ENCODE peak calls at places on chromosomes 1 and 21, in seven cellular contexts. B is esophagus squamous epithelium, T is HCT116, P is sigmoid colon, O is stomach, K is body of pancreas, Q is IMR-90. D is an unnamed sample.

GRCh38 chr1:205354259-205354904 is 2.3 kb downstream of the KLHDC8A start:
- DNase-seq in B (no peak), T (peak), P (peak), O (peak), K (peak), Q (peak), D (peak)

GRCh38 chr1:51693420-51694144 is 76.7 kb downstream of the OSBPL9 start:
- DNase-seq in B (no peak), T (no peak), P (no peak), O (no peak), K (no peak), Q (peak), D (no peak)

GRCh38 chr1:207755846-207756692 is 4.2 kb downstream of the CD46 start:
- DNase-seq in B (no peak), T (no peak), P (no peak), O (no peak), K (no peak), Q (no peak), D (no peak)

GRCh38 chr1:190277116-190277515 is 200.5 kb downstream of the BRINP3 start:
- DNase-seq in B (no peak), T (no peak), P (no peak), O (no peak), K (no peak), Q (no peak), D (no peak)

GRCh38 chr1:34781071-34781843 is at the start of gene GJB3:
- DNase-seq in B (no peak), T (no peak), P (peak), O (no peak), K (no peak), Q (no peak), D (no peak)

GRCh38 chr1:223811634-223812101 is 34.1 kb downstream of the TP53BP2 start:
- DNase-seq in B (no peak), T (peak), P (no peak), O (no peak), K (no peak), Q (peak), D (no peak)

GRCh38 chr21:37532868-37533780 is 166.6 kb downstream of the DYRK1A start:
- DNase-seq in B (no peak), T (peak), P (no peak), O (peak), K (peak), Q (peak), D (no peak)

GRCh38 chr1:225767591-225768540 is 9.8 kb upstream of the SRP9 start:
- DNase-seq in B (no peak), T (no peak), P (peak), O (peak), K (peak), Q (peak), D (peak)

GRCh38 chr1:184805667-184806295 is 51.1 kb upstream of the EDEM3 start:
- DNase-seq in B (peak), T (peak), P (peak), O (peak), K (peak), Q (peak), D (peak)

GRCh38 chr1:241990040-241990439 is 8.9 kb downstream of the MAP1LC3C start:
- DNase-seq in B (no peak), T (peak), P (peak), O (peak), K (peak), Q (peak), D (peak)

GRCh38 chr1:11948822-11949458 is 14.4 kb downstream of the PLOD1 start:
- DNase-seq in B (no peak), T (no peak), P (no peak), O (no peak), K (no peak), Q (peak), D (no peak)

GRCh38 chr1:1161683-1162079 is 12.0 kb upstream of the TTLL10 start:
- DNase-seq in B (no peak), T (no peak), P (no peak), O (no peak), K (no peak), Q (no peak), D (no peak)

GRCh38 chr1:175530167-175530566 is 213.2 kb downstream of the TNR start:
- DNase-seq in B (no peak), T (no peak), P (no peak), O (no peak), K (no peak), Q (no peak), D (no peak)

GRCh38 chr1:205961970-205962820 is 18.9 kb upstream of the SLC26A9 start:
- DNase-seq in B (no peak), T (no peak), P (no peak), O (no peak), K (peak), Q (peak), D (no peak)

GRCh38 chr1:150083907-150084306 is 16.3 kb downstream of the VPS45 start:
- DNase-seq in B (no peak), T (no peak), P (no peak), O (no peak), K (no peak), Q (peak), D (no peak)

GRCh38 chr1:240491156-240491555 is 120.8 kb downstream of the GREM2 start:
- DNase-seq in B (no peak), T (no peak), P (no peak), O (no peak), K (no peak), Q (peak), D (no peak)

GRCh38 chr1:198462365-198463025 is 78.0 kb downstream of the ATP6V1G3 start:
- DNase-seq in B (no peak), T (no peak), P (no peak), O (no peak), K (no peak), Q (peak), D (no peak)

GRCh38 chr1:116781034-116781433 is 26.8 kb downstream of the CD2 start:
- DNase-seq in B (no peak), T (no peak), P (no peak), O (no peak), K (no peak), Q (no peak), D (no peak)

GRCh38 chr1:70044832-70045231 is 160.5 kb downstream of the LRRC40 start:
- DNase-seq in B (no peak), T (no peak), P (no peak), O (no peak), K (no peak), Q (peak), D (no peak)

GRCh38 chr1:223423641-223424233 is 30.5 kb downstream of the CCDC185 start:
- DNase-seq in B (no peak), T (peak), P (no peak), O (no peak), K (no peak), Q (peak), D (no peak)

GRCh38 chr1:24967555-24967954 is 37.5 kb upstream of the RUNX3 start:
- DNase-seq in B (no peak), T (no peak), P (no peak), O (no peak), K (no peak), Q (no peak), D (no peak)

GRCh38 chr1:8765253-8765652 is 52.2 kb downstream of the RERE start:
- DNase-seq in B (no peak), T (no peak), P (no peak), O (no peak), K (no peak), Q (no peak), D (no peak)
- TF ChIP-seq POLR2A in B (no peak), T (no peak), P (no peak), O (no peak), K (no peak), Q (no peak), D (no peak)

GRCh38 chr1:3746389-3746783 is 5.9 kb upstream of the CCDC27 start:
- DNase-seq in B (no peak), T (no peak), P (no peak), O (no peak), K (no peak), Q (no peak), D (no peak)

GRCh38 chr1:3747903-3748302 is 4.3 kb upstream of the CCDC27 start:
- DNase-seq in B (no peak), T (no peak), P (no peak), O (no peak), K (no peak), Q (no peak), D (no peak)

GRCh38 chr1:3745590-3746381 is 6.5 kb upstream of the CCDC27 start:
- DNase-seq in B (no peak), T (no peak), P (no peak), O (no peak), K (no peak), Q (peak), D (no peak)

GRCh38 chr1:3746784-3747521 is 5.3 kb upstream of the CCDC27 start:
- DNase-seq in B (peak), T (no peak), P (peak), O (peak), K (peak), Q (peak), D (peak)

DNA sequence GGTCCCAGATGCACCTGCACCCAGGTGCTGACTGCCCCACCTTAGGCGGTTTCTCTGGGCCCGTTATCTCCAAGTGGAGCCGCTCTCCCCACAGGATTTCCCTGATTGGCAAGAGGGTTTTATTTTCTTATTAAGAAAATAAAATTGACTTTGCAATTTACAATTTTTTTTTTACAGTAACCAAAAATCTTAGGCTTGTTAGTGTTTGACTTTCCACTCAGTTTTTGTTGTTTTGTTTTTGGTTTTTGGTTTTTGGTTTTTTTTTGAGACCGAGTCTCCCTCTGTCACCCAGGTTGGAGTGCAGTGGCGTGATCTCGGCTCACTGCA is 4.8 kb upstream of the CCDC27 start:
- DNase-seq in B (no peak), T (no peak), P (no peak), O (no peak), K (no peak), Q (no peak), D (no peak)
- H3K27ac ChIP-seq in B (peak), T (no peak), P (peak), O (peak), K (peak), Q (no peak), D (peak)

DNA sequence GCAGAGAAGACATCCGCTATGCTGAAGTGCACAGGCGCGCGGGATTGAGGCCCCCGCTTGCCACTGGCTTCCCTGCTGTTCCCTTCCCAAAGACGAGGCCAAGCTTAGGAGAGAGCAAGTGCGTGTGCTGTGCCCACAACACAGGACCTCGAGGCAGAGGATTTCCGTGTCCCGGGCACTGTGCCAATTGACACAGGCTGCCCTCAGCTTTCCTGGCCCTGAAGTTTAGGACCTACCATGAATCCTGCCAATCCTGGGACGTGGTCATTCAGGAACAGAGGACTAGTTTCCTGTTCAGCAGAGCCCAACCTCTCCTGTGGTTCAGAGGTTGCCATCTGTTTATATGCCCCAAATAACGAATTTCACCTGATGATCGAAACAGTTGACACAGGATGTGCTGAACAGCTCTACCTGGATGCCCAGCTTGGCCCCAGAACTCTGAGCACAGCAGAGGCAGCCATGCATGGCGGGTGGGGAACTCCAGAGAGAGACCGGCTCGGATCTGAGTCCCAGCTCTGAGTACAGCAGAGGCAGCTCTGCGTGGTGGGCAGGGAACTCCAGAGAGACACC is 22.0 kb downstream of the SLC37A1 start:
- DNase-seq in B (no peak), T (no peak), P (peak), O (peak), K (no peak), Q (no peak), D (no peak)
- TF ChIP-seq POLR2A in B (no peak), T (no peak), P (no peak), O (no peak), K (no peak), Q (no peak), D (no peak)

DNA sequence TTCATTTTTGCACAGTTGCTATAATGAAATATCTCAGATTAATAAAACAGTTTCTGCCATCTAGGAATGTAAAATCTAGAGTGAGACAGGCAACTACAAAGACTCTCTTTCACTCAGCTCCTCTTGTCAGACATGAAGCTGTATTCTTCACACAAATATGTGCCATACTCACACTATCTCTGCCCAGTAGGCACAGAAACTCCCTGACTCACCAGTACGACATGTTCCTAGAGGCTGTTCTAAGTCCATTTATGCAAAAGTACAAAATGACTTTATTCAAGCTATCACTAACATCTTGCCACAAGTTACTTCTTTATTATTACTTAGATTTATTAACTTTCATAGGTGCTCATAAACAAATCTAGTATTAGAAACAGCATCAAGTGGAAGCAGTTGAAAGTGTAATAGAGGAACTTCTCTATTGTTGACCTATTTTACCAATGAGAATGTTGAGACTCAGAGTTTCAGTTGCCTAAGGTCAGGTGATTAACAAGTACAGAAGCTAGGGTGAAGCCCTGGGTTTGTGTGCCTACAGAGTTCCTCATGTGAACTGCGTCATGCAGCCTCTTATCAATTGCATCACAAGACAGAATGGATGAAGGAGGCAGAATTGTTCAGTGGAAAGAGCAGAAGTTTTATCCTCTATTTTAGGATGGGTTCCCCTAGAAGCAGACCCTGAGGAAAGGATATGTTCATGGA is 98.9 kb downstream of the RGS2 start:
- DNase-seq in B (no peak), T (no peak), P (no peak), O (no peak), K (no peak), Q (peak), D (no peak)
- H3K27ac ChIP-seq in B (no peak), T (no peak), P (peak), O (peak), K (no peak), Q (no peak), D (no peak)

DNA sequence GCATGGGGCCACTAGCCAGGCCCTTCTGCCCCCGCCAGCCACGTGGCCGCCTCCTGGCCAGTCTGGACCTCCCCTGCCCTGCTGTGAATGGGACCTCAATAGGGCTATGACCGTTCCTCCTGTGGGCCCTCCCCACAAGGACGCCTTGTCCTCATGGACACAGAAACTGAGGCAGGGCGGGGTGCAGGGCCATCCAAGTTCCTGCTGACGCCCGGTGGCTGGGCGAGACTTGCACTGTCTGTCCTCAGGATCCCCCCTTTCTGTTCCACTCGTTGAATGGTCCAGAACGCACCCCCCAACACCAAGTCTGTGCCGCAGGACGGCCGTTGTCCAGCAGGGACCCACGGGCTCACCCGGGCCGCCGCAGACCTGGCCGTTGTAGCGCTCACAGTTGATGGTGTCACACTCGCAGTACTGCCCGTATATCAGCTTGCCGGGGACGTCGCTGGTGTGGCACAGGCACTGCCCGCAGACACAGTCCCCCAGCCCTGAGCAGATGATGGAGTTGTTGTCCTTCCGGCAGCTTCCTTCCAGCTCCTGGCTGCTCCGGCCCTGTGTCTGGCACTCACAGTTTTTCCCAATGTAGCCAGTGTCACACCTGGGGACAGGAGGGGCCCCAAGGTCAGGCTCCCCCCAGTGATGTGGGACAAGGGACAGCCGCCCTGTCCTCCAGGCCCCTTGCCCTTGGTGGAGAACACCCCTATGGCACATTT is 16.3 kb upstream of the PTTG1IP start:
- DNase-seq in B (no peak), T (no peak), P (no peak), O (no peak), K (no peak), Q (no peak), D (no peak)
- TF ChIP-seq POLR2A in B (no peak), T (no peak), P (no peak), O (no peak), K (no peak), Q (no peak), D (no peak)

DNA sequence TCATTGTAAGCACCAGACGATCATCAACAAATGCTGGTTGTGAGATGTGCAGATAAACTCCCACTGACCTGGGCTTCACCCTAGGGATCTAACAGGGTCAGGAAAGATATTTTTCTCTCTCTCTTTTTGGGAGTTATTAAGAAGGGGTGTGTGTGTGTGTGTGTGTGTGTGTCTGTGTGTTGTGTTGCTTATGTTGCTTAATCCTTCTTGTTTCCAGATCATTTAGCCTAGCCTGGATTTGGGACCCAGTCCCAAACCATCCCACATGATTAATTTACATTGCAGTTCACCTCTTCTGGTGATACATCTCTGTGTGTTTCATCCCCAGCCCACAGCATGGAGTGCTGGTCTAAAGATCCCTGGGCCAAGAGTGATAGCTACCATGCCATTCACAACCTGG is 122.8 kb upstream of the IPO9 start:
- DNase-seq in B (no peak), T (no peak), P (no peak), O (no peak), K (no peak), Q (no peak), D (no peak)
- H3K27ac ChIP-seq in B (no peak), T (no peak), P (no peak), O (no peak), K (no peak), Q (no peak), D (no peak)

GRCh38 chr1:160205242-160205973 is at the start of gene PEA15:
- DNase-seq in B (no peak), T (peak), P (peak), O (peak), K (peak), Q (peak), D (peak)
- TF ChIP-seq POLR2A in B (peak), T (peak), P (peak), O (no peak), K (peak), Q (peak), D (no peak)

GRCh38 chr21:41852929-41853320 is 26.2 kb downstream of the PRDM15 start:
- DNase-seq in B (no peak), T (no peak), P (no peak), O (no peak), K (no peak), Q (no peak), D (no peak)

GRCh38 chr21:41854426-41854995 is 24.6 kb downstream of the PRDM15 start:
- DNase-seq in B (no peak), T (no peak), P (no peak), O (no peak), K (peak), Q (no peak), D (no peak)

GRCh38 chr21:41850085-41850484 is 29.1 kb downstream of the PRDM15 start:
- DNase-seq in B (no peak), T (no peak), P (no peak), O (no peak), K (no peak), Q (no peak), D (no peak)

GRCh38 chr21:41851090-41851790 is 27.9 kb downstream of the PRDM15 start:
- DNase-seq in B (no peak), T (no peak), P (no peak), O (no peak), K (no peak), Q (no peak), D (no peak)

DNA sequence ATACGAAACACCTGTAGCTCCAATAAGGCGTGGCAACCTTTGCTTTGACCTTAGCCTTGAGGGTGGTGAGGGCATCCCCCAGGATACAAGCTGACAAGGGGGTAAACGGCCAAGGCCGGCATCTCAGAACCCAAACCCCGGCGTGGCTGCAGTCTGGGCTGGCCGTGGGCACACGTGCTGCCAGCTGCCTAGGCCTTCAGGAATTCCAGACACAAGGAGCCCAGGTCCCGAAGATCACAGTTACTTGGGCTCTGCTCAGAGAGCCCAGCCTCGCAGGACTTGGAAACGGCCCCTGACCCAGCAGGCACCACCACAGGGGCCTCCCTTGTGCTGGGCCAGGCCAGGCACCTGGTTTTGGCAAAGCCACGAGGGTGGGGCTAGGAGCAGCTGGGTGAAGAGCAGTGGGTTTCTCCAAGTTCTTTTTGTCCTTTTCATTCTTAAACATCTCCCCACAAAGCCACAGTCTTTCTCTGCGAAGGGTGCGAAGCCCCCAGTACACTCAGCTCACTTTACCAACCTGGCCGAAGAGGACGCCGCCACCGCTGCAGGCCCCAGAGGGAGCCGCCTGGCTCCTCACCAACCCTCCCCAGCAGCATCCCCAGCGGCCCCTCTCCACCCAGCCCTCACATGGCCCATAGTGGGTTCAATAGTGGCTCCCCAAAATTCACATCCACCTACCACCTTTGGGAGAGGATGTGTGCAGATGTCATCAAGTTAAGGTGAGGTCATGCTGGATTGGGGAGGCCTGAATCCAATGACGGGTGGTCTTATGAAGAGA is 26.8 kb downstream of the PRDM15 start:
- DNase-seq in B (no peak), T (no peak), P (no peak), O (no peak), K (no peak), Q (no peak), D (no peak)
- H3K27ac ChIP-seq in B (no peak), T (no peak), P (no peak), O (no peak), K (no peak), Q (no peak), D (no peak)

GRCh38 chr1:156020293-156021086 is at the start of gene SSR2:
- DNase-seq in B (peak), T (peak), P (peak), O (peak), K (peak), Q (peak), D (peak)
- TF ChIP-seq POLR2A in B (no peak), T (peak), P (no peak), O (no peak), K (peak), Q (peak), D (no peak)